ENCODE peak calls at places on chromosomes 4 and X, in six cellular contexts. One of them, this sample, is unnamed.

GRCh38 chr4:176438401-176438800 is 118.6 kb downstream of the SPCS3 start:
- DNase-seq in fibroblast of lung: no peak
- DNase-seq in RWPE2: no peak
- DNase-seq in lower lobe of right lung: no peak
- DNase-seq in AG04450: no peak
- DNase-seq in OCI-LY7: no peak
- DNase-seq in this sample: no peak

GRCh38 chr4:56843421-56843899 is 22.0 kb upstream of the SPINK2 start:
- DNase-seq in fibroblast of lung: no peak
- DNase-seq in OCI-LY7: no peak
- DNase-seq in RWPE2: no peak
- DNase-seq in AG04450: no peak
- DNase-seq in lower lobe of right lung: peak; percentile 51
- DNase-seq in this sample: no peak

GRCh38 chrX:2499507-2499906 is 1.3 kb downstream of the DHRSX start:
- DNase-seq in AG04450: no peak
- DNase-seq in lower lobe of right lung: no peak
- DNase-seq in RWPE2: no peak
- DNase-seq in fibroblast of lung: no peak
- DNase-seq in OCI-LY7: no peak
- DNase-seq in this sample: no peak

GRCh38 chrX:136215559-136215958 is 35.6 kb downstream of the MAP7D3 start:
- DNase-seq in lower lobe of right lung: no peak
- DNase-seq in AG04450: no peak
- DNase-seq in OCI-LY7: no peak
- DNase-seq in RWPE2: no peak
- DNase-seq in fibroblast of lung: peak; percentile 72
- DNase-seq in this sample: no peak

GRCh38 chrX:72735561-72735960 is 21.5 kb upstream of the PHKA1 start:
- DNase-seq in AG04450: no peak
- DNase-seq in fibroblast of lung: peak; percentile 57
- DNase-seq in RWPE2: no peak
- DNase-seq in OCI-LY7: no peak
- DNase-seq in lower lobe of right lung: no peak
- DNase-seq in this sample: no peak

GRCh38 chr4:109730294-109731051 is 603 bp upstream of the PLA2G12A start:
- DNase-seq in RWPE2: peak; percentile 50
- DNase-seq in fibroblast of lung: peak; percentile 59
- DNase-seq in OCI-LY7: no peak
- DNase-seq in lower lobe of right lung: peak; percentile 62
- DNase-seq in AG04450: peak; percentile 2
- DNase-seq in this sample: no peak

GRCh38 chr4:73978886-73979285 is 2.9 kb downstream of the PF4 start:
- DNase-seq in RWPE2: no peak
- DNase-seq in AG04450: peak; percentile 47
- DNase-seq in fibroblast of lung: peak; percentile 93
- DNase-seq in lower lobe of right lung: no peak
- DNase-seq in OCI-LY7: no peak
- DNase-seq in this sample: peak; percentile 34

GRCh38 chr4:152363086-152363485 is 172.8 kb downstream of the FBXW7 start:
- DNase-seq in lower lobe of right lung: no peak
- DNase-seq in RWPE2: no peak
- DNase-seq in AG04450: no peak
- DNase-seq in fibroblast of lung: peak; percentile 32
- DNase-seq in OCI-LY7: no peak
- DNase-seq in this sample: no peak

GRCh38 chr4:139606600-139607301 is 50.7 kb upstream of the SETD7 start:
- DNase-seq in AG04450: no peak
- DNase-seq in fibroblast of lung: peak; percentile 36
- DNase-seq in lower lobe of right lung: no peak
- DNase-seq in RWPE2: no peak
- DNase-seq in OCI-LY7: no peak
- DNase-seq in this sample: no peak

GRCh38 chrX:100743009-100743615 is 11.2 kb upstream of the SYTL4 start:
- DNase-seq in fibroblast of lung: peak; percentile 48
- DNase-seq in RWPE2: no peak
- DNase-seq in AG04450: no peak
- DNase-seq in lower lobe of right lung: no peak
- DNase-seq in OCI-LY7: no peak
- DNase-seq in this sample: no peak

GRCh38 chrX:45628041-45628440 is 427.4 kb upstream of the DIPK2B start:
- DNase-seq in AG04450: no peak
- DNase-seq in RWPE2: no peak
- DNase-seq in lower lobe of right lung: no peak
- DNase-seq in fibroblast of lung: peak; percentile 61
- DNase-seq in OCI-LY7: no peak
- DNase-seq in this sample: no peak

GRCh38 chr4:154029171-154029570 is 240.3 kb upstream of the SFRP2 start:
- DNase-seq in fibroblast of lung: no peak
- DNase-seq in AG04450: no peak
- DNase-seq in RWPE2: no peak
- DNase-seq in lower lobe of right lung: no peak
- DNase-seq in OCI-LY7: no peak
- DNase-seq in this sample: no peak

GRCh38 chrX:9670136-9670905 is 95.3 kb downstream of the GPR143 start:
- DNase-seq in fibroblast of lung: peak; percentile 76
- DNase-seq in RWPE2: no peak
- DNase-seq in lower lobe of right lung: no peak
- DNase-seq in AG04450: no peak
- DNase-seq in OCI-LY7: no peak
- DNase-seq in this sample: no peak

GRCh38 chrX:41409006-41409405 is 38.1 kb upstream of the NYX start:
- DNase-seq in lower lobe of right lung: no peak
- DNase-seq in fibroblast of lung: peak; percentile 64
- DNase-seq in AG04450: no peak
- DNase-seq in OCI-LY7: no peak
- DNase-seq in RWPE2: no peak
- DNase-seq in this sample: no peak

GRCh38 chr4:31793907-31794306 is 1073.7 kb downstream of the PCDH7 start:
- DNase-seq in OCI-LY7: no peak
- DNase-seq in AG04450: no peak
- DNase-seq in lower lobe of right lung: no peak
- DNase-seq in fibroblast of lung: no peak
- DNase-seq in RWPE2: no peak
- DNase-seq in this sample: no peak

GRCh38 chr4:102564399-102564921 is 63.3 kb downstream of the NFKB1 start:
- DNase-seq in RWPE2: no peak
- DNase-seq in OCI-LY7: no peak
- DNase-seq in AG04450: peak; percentile 18
- DNase-seq in lower lobe of right lung: no peak
- DNase-seq in fibroblast of lung: peak; percentile 82
- DNase-seq in this sample: peak; percentile 33

GRCh38 chr4:101730291-101731117 is 60.0 kb upstream of the BANK1 start:
- DNase-seq in RWPE2: no peak
- DNase-seq in OCI-LY7: peak; percentile 51
- DNase-seq in fibroblast of lung: peak; percentile 75
- DNase-seq in AG04450: peak; percentile 29
- DNase-seq in lower lobe of right lung: peak; percentile 56
- DNase-seq in this sample: peak; percentile 29

GRCh38 chr4:136078971-136079370 is 1453.3 kb downstream of the PCDH18 start:
- DNase-seq in fibroblast of lung: peak; percentile 82
- DNase-seq in OCI-LY7: no peak
- DNase-seq in AG04450: no peak
- DNase-seq in RWPE2: no peak
- DNase-seq in lower lobe of right lung: no peak
- DNase-seq in this sample: no peak

GRCh38 chr4:15469402-15470148 is at the start of gene CC2D2A:
- DNase-seq in OCI-LY7: no peak
- DNase-seq in lower lobe of right lung: no peak
- DNase-seq in fibroblast of lung: peak; percentile 69
- DNase-seq in RWPE2: no peak
- DNase-seq in AG04450: no peak
- DNase-seq in this sample: no peak

GRCh38 chr4:14336656-14337055 is 665.6 kb upstream of the CPEB2 start:
- DNase-seq in fibroblast of lung: no peak
- DNase-seq in AG04450: no peak
- DNase-seq in OCI-LY7: no peak
- DNase-seq in lower lobe of right lung: no peak
- DNase-seq in RWPE2: no peak
- DNase-seq in this sample: no peak

GRCh38 chrX:1598876-1599790 is 7.7 kb downstream of the AKAP17A start:
- DNase-seq in RWPE2: peak; percentile 46
- DNase-seq in fibroblast of lung: no peak
- DNase-seq in OCI-LY7: no peak
- DNase-seq in lower lobe of right lung: peak; percentile 38
- DNase-seq in AG04450: no peak
- DNase-seq in this sample: no peak

GRCh38 chr4:133058701-133059100 is 90.4 kb upstream of the PCDH10 start:
- DNase-seq in RWPE2: no peak
- DNase-seq in AG04450: no peak
- DNase-seq in OCI-LY7: no peak
- DNase-seq in lower lobe of right lung: no peak
- DNase-seq in fibroblast of lung: peak; percentile 1
- DNase-seq in this sample: no peak

GRCh38 chrX:48834383-48834709 is 1.1 kb downstream of the PCSK1N start:
- DNase-seq in RWPE2: no peak
- DNase-seq in OCI-LY7: peak; percentile 5
- DNase-seq in lower lobe of right lung: no peak
- DNase-seq in fibroblast of lung: no peak
- DNase-seq in AG04450: no peak
- DNase-seq in this sample: no peak

GRCh38 chr4:6916587-6917444 is 7.2 kb downstream of the TBC1D14 start:
- DNase-seq in lower lobe of right lung: peak; percentile 76
- DNase-seq in fibroblast of lung: peak; percentile 41
- DNase-seq in OCI-LY7: no peak
- DNase-seq in AG04450: no peak
- DNase-seq in RWPE2: no peak
- DNase-seq in this sample: no peak

GRCh38 chr4:188841523-188841922 is 702.3 kb downstream of the TRIML1 start:
- DNase-seq in AG04450: no peak
- DNase-seq in RWPE2: no peak
- DNase-seq in OCI-LY7: no peak
- DNase-seq in lower lobe of right lung: no peak
- DNase-seq in fibroblast of lung: no peak
- DNase-seq in this sample: no peak

GRCh38 chr4:39104255-39104654 is 42.2 kb downstream of the KLHL5 start:
- DNase-seq in fibroblast of lung: no peak
- DNase-seq in RWPE2: no peak
- DNase-seq in lower lobe of right lung: no peak
- DNase-seq in OCI-LY7: no peak
- DNase-seq in AG04450: no peak
- DNase-seq in this sample: no peak

DNA sequence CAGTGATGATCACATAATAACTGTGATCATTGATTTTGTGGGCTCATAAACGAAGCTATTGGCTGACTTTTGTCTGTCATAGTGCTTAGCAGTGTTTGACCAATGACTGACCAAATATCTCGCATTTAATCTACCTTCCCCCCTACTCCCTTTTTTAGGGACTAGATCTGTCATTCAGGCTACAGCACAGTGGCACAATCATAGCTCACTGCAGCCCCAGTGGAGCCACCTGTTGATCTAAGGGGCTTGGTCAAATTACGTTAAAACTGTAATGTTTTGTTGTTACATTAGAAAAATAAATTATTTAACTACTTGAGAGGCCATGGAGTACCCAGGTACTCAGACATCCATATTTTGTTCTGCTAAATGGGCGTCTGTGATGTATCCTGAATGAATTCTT is 1.5 kb downstream of the FUNDC2 start:
- DNase-seq in RWPE2: no peak
- DNase-seq in fibroblast of lung: no peak
- DNase-seq in lower lobe of right lung: no peak
- DNase-seq in OCI-LY7: peak; percentile 30
- DNase-seq in AG04450: no peak
- DNase-seq in this sample: no peak
- H3K27ac ChIP-seq in RWPE2: peak overlapping the region; percentile 89
- H3K27ac ChIP-seq in fibroblast of lung: peak overlapping the region; percentile 83
- H3K27ac ChIP-seq in lower lobe of right lung: peak overlapping the region; percentile 98
- H3K27ac ChIP-seq in OCI-LY7: peak overlapping the region; percentile 95
- H3K27ac ChIP-seq in AG04450: no peak overlapping the region
- H3K27ac ChIP-seq in this sample: peak overlapping the region; percentile 91

GRCh38 chr4:185534850-185535761 is at the start of gene PDLIM3:
- DNase-seq in OCI-LY7: no peak
- DNase-seq in fibroblast of lung: peak; percentile 60
- DNase-seq in AG04450: no peak
- DNase-seq in RWPE2: no peak
- DNase-seq in lower lobe of right lung: peak; percentile 64
- DNase-seq in this sample: no peak

GRCh38 chr4:185534534-185534849 is 815 bp downstream of the PDLIM3 start:
- DNase-seq in lower lobe of right lung: no peak
- DNase-seq in fibroblast of lung: no peak
- DNase-seq in RWPE2: no peak
- DNase-seq in AG04450: no peak
- DNase-seq in OCI-LY7: no peak
- DNase-seq in this sample: no peak

GRCh38 chr4:185532327-185532726 is 3.0 kb downstream of the PDLIM3 start:
- DNase-seq in lower lobe of right lung: no peak
- DNase-seq in AG04450: no peak
- DNase-seq in RWPE2: no peak
- DNase-seq in fibroblast of lung: no peak
- DNase-seq in OCI-LY7: no peak
- DNase-seq in this sample: no peak

GRCh38 chr4:185535818-185536729 is 767 bp upstream of the PDLIM3 start:
- DNase-seq in AG04450: no peak
- DNase-seq in fibroblast of lung: peak; percentile 26
- DNase-seq in lower lobe of right lung: no peak
- DNase-seq in OCI-LY7: no peak
- DNase-seq in RWPE2: no peak
- DNase-seq in this sample: no peak

DNA sequence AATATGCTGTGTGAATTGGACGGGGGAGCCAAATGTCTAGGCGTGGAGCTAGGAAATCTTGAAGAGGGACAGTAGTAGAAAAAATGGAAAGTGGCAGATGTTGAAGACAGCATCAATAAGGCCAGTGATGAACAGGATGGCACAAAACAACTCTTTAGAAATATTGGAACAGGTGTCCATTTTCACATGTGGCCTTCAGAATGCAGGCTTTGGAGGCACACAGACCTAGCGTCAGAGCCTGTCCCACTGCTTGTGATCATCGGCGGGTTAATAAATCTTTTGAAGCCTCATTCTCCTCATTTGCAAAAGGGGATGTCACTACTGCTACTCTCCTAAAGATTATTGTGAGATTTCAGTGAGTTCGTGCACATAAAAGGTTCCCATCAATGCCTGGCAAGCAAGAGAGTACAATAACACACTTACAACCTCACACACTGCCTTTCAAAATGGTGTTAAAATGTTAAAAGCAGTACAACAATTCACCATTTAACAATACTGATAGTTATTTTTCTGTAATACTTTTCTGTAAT is 2.4 kb downstream of the PDLIM3 start:
- DNase-seq in OCI-LY7: no peak
- DNase-seq in lower lobe of right lung: no peak
- DNase-seq in fibroblast of lung: no peak
- DNase-seq in AG04450: no peak
- DNase-seq in RWPE2: no peak
- DNase-seq in this sample: no peak
- H3K27ac ChIP-seq in OCI-LY7: no peak overlapping the region
- H3K27ac ChIP-seq in lower lobe of right lung: no peak overlapping the region
- H3K27ac ChIP-seq in fibroblast of lung: no peak overlapping the region
- H3K27ac ChIP-seq in AG04450: no peak overlapping the region
- H3K27ac ChIP-seq in RWPE2: no peak overlapping the region
- H3K27ac ChIP-seq in this sample: no peak overlapping the region

GRCh38 chr4:41052287-41052686 is 162.1 kb downstream of the APBB2 start:
- DNase-seq in OCI-LY7: no peak
- DNase-seq in AG04450: no peak
- DNase-seq in lower lobe of right lung: no peak
- DNase-seq in fibroblast of lung: no peak
- DNase-seq in RWPE2: no peak
- DNase-seq in this sample: no peak
- H3K27ac ChIP-seq in OCI-LY7: no peak overlapping the region
- H3K27ac ChIP-seq in AG04450: no peak overlapping the region
- H3K27ac ChIP-seq in lower lobe of right lung: no peak overlapping the region
- H3K27ac ChIP-seq in fibroblast of lung: no peak overlapping the region
- H3K27ac ChIP-seq in RWPE2: no peak overlapping the region
- H3K27ac ChIP-seq in this sample: no peak overlapping the region

GRCh38 chr4:123546123-123546654 is 149.6 kb downstream of the SPRY1 start:
- DNase-seq in OCI-LY7: no peak
- DNase-seq in lower lobe of right lung: no peak
- DNase-seq in RWPE2: no peak
- DNase-seq in fibroblast of lung: no peak
- DNase-seq in AG04450: no peak
- DNase-seq in this sample: no peak
- H3K27ac ChIP-seq in OCI-LY7: no peak overlapping the region
- H3K27ac ChIP-seq in lower lobe of right lung: peak overlapping the region; percentile 76
- H3K27ac ChIP-seq in RWPE2: no peak overlapping the region
- H3K27ac ChIP-seq in fibroblast of lung: no peak overlapping the region
- H3K27ac ChIP-seq in AG04450: no peak overlapping the region
- H3K27ac ChIP-seq in this sample: peak overlapping the region; percentile 60